ENCODE peak calls at places on chromosomes 11 and 22, in eight cellular contexts. X is heart left ventricle, J is Peyer's patch, F is right lobe of liver, K is H1, S is stomach, U is adrenal gland, O is IMR-90. G is an unnamed sample.

GRCh38 chr11:32005786-32006406 is 85.0 kb upstream of the RCN1 start:
- DNase-seq in X (no peak), J (no peak), F (no peak), K (no peak), S (no peak), U (no peak), O (peak; percentile 8), G (peak; percentile 60)

GRCh38 chr22:30206964-30207363 is 39.6 kb downstream of the LIF start:
- DNase-seq in X (no peak), J (peak; percentile 50), F (no peak), K (no peak), S (peak; percentile 35), U (peak; percentile 72), O (peak; percentile 99), G (peak; percentile 64)

GRCh38 chr11:133947298-133947905 is 9.4 kb downstream of the IGSF9B start:
- DNase-seq in X (peak; percentile 67), J (no peak), F (no peak), K (no peak), S (no peak), U (peak; percentile 39), O (peak; percentile 23), G (peak; percentile 72)

GRCh38 chr11:130847517-130847916 is 68.8 kb downstream of the SNX19 start:
- DNase-seq in X (no peak), J (no peak), F (no peak), K (no peak), S (no peak), U (peak; percentile 50), O (peak; percentile 87), G (no peak)

GRCh38 chr11:128903248-128904041 is 12.3 kb downstream of the KCNJ5 start:
- DNase-seq in X (peak; percentile 50), J (peak; percentile 53), F (no peak), K (no peak), S (no peak), U (peak; percentile 46), O (peak; percentile 59), G (no peak)

GRCh38 chr22:47783433-47784366 is 1021.2 kb downstream of the TBC1D22A start:
- DNase-seq in X (no peak), J (peak; percentile 23), F (no peak), K (no peak), S (no peak), U (no peak), O (no peak), G (no peak)

GRCh38 chr11:119673389-119674336 is 55.3 kb downstream of the NECTIN1 start:
- DNase-seq in X (no peak), J (peak; percentile 81), F (no peak), K (no peak), S (peak; percentile 30), U (peak; percentile 62), O (no peak), G (peak; percentile 58)

GRCh38 chr11:65213322-65214211 is 31.8 kb downstream of the CAPN1 start:
- DNase-seq in X (no peak), J (peak; percentile 49), F (peak; percentile 47), K (peak; percentile 70), S (peak; percentile 24), U (no peak), O (peak; percentile 6), G (no peak)

GRCh38 chr11:96326954-96327353 is 16.0 kb downstream of the MAML2 start:
- DNase-seq in X (no peak), J (no peak), F (no peak), K (no peak), S (no peak), U (no peak), O (no peak), G (no peak)

GRCh38 chr11:65609236-65609635 is 4.8 kb downstream of the MAP3K11 start:
- DNase-seq in X (no peak), J (no peak), F (no peak), K (no peak), S (no peak), U (no peak), O (no peak), G (no peak)

GRCh38 chr11:33533668-33534067 is 167.0 kb downstream of the C11orf91 start:
- DNase-seq in X (no peak), J (no peak), F (no peak), K (no peak), S (no peak), U (no peak), O (peak; percentile 54), G (no peak)

GRCh38 chr11:65611028-65611757 is 2.8 kb downstream of the MAP3K11 start:
- DNase-seq in X (peak; percentile 86), J (no peak), F (no peak), K (no peak), S (no peak), U (no peak), O (no peak), G (no peak)

GRCh38 chr11:34105957-34106504 is 602 bp downstream of the NAT10 start:
- DNase-seq in X (no peak), J (no peak), F (no peak), K (no peak), S (no peak), U (no peak), O (peak; percentile 18), G (no peak)

GRCh38 chr11:60739114-60739513 is 14.6 kb downstream of the MS4A18 start:
- DNase-seq in X (no peak), J (no peak), F (no peak), K (no peak), S (no peak), U (no peak), O (no peak), G (no peak)

GRCh38 chr11:106988151-106988806 is 30.0 kb downstream of the GUCY1A2 start:
- DNase-seq in X (no peak), J (no peak), F (no peak), K (no peak), S (no peak), U (no peak), O (peak; percentile 1), G (no peak)

GRCh38 chr11:59556115-59556882 is 45.0 kb downstream of the OR4D9 start:
- DNase-seq in X (peak; percentile 45), J (peak; percentile 68), F (no peak), K (peak; percentile 68), S (no peak), U (peak; percentile 50), O (peak; percentile 93), G (peak; percentile 73)

GRCh38 chr22:31161386-31161785 is 1.4 kb downstream of the RNF185 start:
- DNase-seq in X (no peak), J (no peak), F (no peak), K (no peak), S (no peak), U (no peak), O (no peak), G (no peak)

GRCh38 chr11:8658210-8658968 is 24.1 kb downstream of the TRIM66 start:
- DNase-seq in X (no peak), J (no peak), F (no peak), K (no peak), S (no peak), U (no peak), O (peak; percentile 5), G (no peak)

GRCh38 chr11:46731545-46731944 is 12.5 kb downstream of the F2 start:
- DNase-seq in X (no peak), J (no peak), F (no peak), K (no peak), S (no peak), U (no peak), O (no peak), G (no peak)

DNA sequence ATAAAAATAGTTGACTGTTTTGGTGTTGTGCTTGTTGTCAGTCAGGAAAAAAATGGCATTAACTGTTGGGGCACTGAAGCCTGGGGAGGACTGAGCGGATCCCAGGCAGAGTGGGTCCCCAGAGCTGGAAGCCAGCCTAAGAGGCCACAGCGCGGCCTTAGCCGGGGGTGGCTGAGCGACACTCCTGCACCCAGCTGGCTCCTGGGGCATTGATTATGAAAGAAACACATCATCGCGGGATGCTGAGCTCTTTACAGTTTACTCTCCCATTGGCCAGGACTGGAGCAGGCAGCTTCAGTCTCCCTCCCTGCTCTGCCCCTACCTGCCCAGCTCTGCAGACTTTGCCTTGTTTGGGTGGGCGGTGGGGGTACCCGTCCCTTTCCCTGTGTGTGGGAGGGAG is 121.5 kb downstream of the ST3GAL4 start:
- DNase-seq in X (no peak), J (no peak), F (no peak), K (no peak), S (no peak), U (no peak), O (no peak), G (no peak)
- TF ChIP-seq POLR2A in X (no peak), J (no peak), F (no peak), K (no peak), S (no peak), U (no peak), O (no peak), G (no peak)

GRCh38 chr11:79098096-79098495 is 342.7 kb downstream of the TENM4 start:
- DNase-seq in X (no peak), J (no peak), F (no peak), K (no peak), S (no peak), U (no peak), O (no peak), G (no peak)
- H3K27ac ChIP-seq in X (no peak overlapping the region), J (no peak overlapping the region), F (no peak overlapping the region), K (no peak overlapping the region), S (no peak overlapping the region), U (no peak overlapping the region), O (no peak overlapping the region), G (no peak overlapping the region)

GRCh38 chr22:33919591-33920501 is at the start of gene LARGE1:
- DNase-seq in X (peak; percentile 35), J (peak; percentile 71), F (peak; percentile 69), K (no peak), S (peak; percentile 63), U (peak; percentile 52), O (peak; percentile 20), G (peak; percentile 43)
- TF ChIP-seq POLR2A in X (no peak), J (no peak), F (no peak), K (no peak), S (no peak), U (peak; percentile 15), O (no peak), G (no peak)

GRCh38 chr22:50507991-50508884 is at the start of gene NCAPH2:
- DNase-seq in X (peak; percentile 95), J (peak; percentile 98), F (peak; percentile 97), K (peak; percentile 89), S (peak; percentile 98), U (peak; percentile 95), O (peak; percentile 95), G (peak; percentile 96)

GRCh38 chr22:50507421-50507990 is at the start of gene LMF2:
- DNase-seq in X (peak; percentile 92), J (peak; percentile 96), F (peak; percentile 91), K (no peak), S (peak; percentile 94), U (peak; percentile 92), O (no peak), G (peak; percentile 92)

GRCh38 chr22:50506611-50507420 is 686 bp downstream of the LMF2 start:
- DNase-seq in X (peak; percentile 42), J (no peak), F (no peak), K (no peak), S (no peak), U (peak; percentile 54), O (no peak), G (no peak)

GRCh38 chr22:50505776-50506610 is 1.5 kb downstream of the LMF2 start:
- DNase-seq in X (no peak), J (no peak), F (no peak), K (no peak), S (no peak), U (no peak), O (no peak), G (no peak)

DNA sequence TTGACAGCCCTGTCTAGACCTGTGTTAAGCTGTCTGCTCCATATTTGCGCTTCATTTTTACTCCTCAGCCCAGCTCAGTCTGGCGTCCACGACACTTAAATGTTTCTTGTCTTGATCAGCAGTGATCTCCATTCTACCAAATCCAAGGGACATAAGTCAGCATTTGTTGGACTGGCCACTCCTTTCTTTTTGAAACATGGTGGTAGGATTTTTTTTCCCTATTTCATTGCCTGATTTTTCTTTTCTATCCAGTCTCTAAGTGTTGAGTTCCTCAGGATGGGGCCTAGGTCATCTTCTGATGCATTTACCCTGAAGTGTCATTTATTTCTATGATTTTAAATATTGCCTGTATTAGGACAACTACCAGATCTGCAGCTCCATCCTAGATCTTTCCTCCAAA is 873 bp downstream of the NCAPH2 start:
- DNase-seq in X (no peak), J (no peak), F (no peak), K (no peak), S (no peak), U (no peak), O (no peak), G (no peak)
- H3K27ac ChIP-seq in X (peak overlapping the region; percentile 92), J (peak overlapping the region; percentile 98), F (peak overlapping the region; percentile 70), K (no peak overlapping the region), S (peak overlapping the region; percentile 98), U (peak overlapping the region; percentile 92), O (no peak overlapping the region), G (no peak overlapping the region)